ENCODE peak calls at places on chromosome 7, in nine cellular contexts. One of them, this sample, is unnamed.

GRCh38 chr7:30549933-30550493 is 44.7 kb upstream of the GARS1 start:
- DNase-seq in ACHN: no peak
- DNase-seq in activated T-cell treated with anti-CD3 and anti-CD28 coated beads for 48 hours: no peak
- DNase-seq in activated T-helper 1 cell treated with anti-CD3 and anti-CD28 coated beads, Interleukin-12 subunit alpha, Interleukin-12 subunit beta, Interleukin-2, Interleukin-4 antibody, amounts not matched to agents 30 ng/mL and 10 ng/mL and 1 ng/mL, durations not matched to agents 14 hours and 24 hours and 36 hours: no peak
- DNase-seq in fibroblast of lung: peak
- DNase-seq in cerebellar cortex: no peak
- DNase-seq in neural crest cell: no peak
- DNase-seq in effector memory CD8-positive, alpha-beta T cell: no peak
- DNase-seq in KG1: no peak
- DNase-seq in this sample: no peak

GRCh38 chr7:125563964-125564529 is 634.4 kb upstream of the POT1 start:
- DNase-seq in ACHN: no peak
- DNase-seq in activated T-cell treated with anti-CD3 and anti-CD28 coated beads for 48 hours: no peak
- DNase-seq in activated T-helper 1 cell treated with anti-CD3 and anti-CD28 coated beads, Interleukin-12 subunit alpha, Interleukin-12 subunit beta, Interleukin-2, Interleukin-4 antibody, amounts not matched to agents 30 ng/mL and 10 ng/mL and 1 ng/mL, durations not matched to agents 14 hours and 24 hours and 36 hours: no peak
- DNase-seq in fibroblast of lung: no peak
- DNase-seq in cerebellar cortex: no peak
- DNase-seq in neural crest cell: no peak
- DNase-seq in effector memory CD8-positive, alpha-beta T cell: no peak
- DNase-seq in KG1: no peak
- DNase-seq in this sample: peak

GRCh38 chr7:17043012-17043877 is 161.5 kb upstream of the AGR3 start:
- DNase-seq in ACHN: no peak
- DNase-seq in activated T-cell treated with anti-CD3 and anti-CD28 coated beads for 48 hours: no peak
- DNase-seq in activated T-helper 1 cell treated with anti-CD3 and anti-CD28 coated beads, Interleukin-12 subunit alpha, Interleukin-12 subunit beta, Interleukin-2, Interleukin-4 antibody, amounts not matched to agents 30 ng/mL and 10 ng/mL and 1 ng/mL, durations not matched to agents 14 hours and 24 hours and 36 hours: no peak
- DNase-seq in fibroblast of lung: peak
- DNase-seq in cerebellar cortex: no peak
- DNase-seq in neural crest cell: no peak
- DNase-seq in effector memory CD8-positive, alpha-beta T cell: no peak
- DNase-seq in KG1: no peak
- DNase-seq in this sample: no peak

GRCh38 chr7:148330124-148330818 is 260.3 kb upstream of the C7orf33 start:
- DNase-seq in ACHN: no peak
- DNase-seq in activated T-cell treated with anti-CD3 and anti-CD28 coated beads for 48 hours: no peak
- DNase-seq in activated T-helper 1 cell treated with anti-CD3 and anti-CD28 coated beads, Interleukin-12 subunit alpha, Interleukin-12 subunit beta, Interleukin-2, Interleukin-4 antibody, amounts not matched to agents 30 ng/mL and 10 ng/mL and 1 ng/mL, durations not matched to agents 14 hours and 24 hours and 36 hours: no peak
- DNase-seq in fibroblast of lung: no peak
- DNase-seq in cerebellar cortex: no peak
- DNase-seq in neural crest cell: no peak
- DNase-seq in effector memory CD8-positive, alpha-beta T cell: no peak
- DNase-seq in KG1: no peak
- DNase-seq in this sample: no peak

GRCh38 chr7:135964254-135964653 is 12.9 kb downstream of the MTPN start:
- DNase-seq in ACHN: no peak
- DNase-seq in activated T-cell treated with anti-CD3 and anti-CD28 coated beads for 48 hours: no peak
- DNase-seq in activated T-helper 1 cell treated with anti-CD3 and anti-CD28 coated beads, Interleukin-12 subunit alpha, Interleukin-12 subunit beta, Interleukin-2, Interleukin-4 antibody, amounts not matched to agents 30 ng/mL and 10 ng/mL and 1 ng/mL, durations not matched to agents 14 hours and 24 hours and 36 hours: no peak
- DNase-seq in fibroblast of lung: peak
- DNase-seq in cerebellar cortex: no peak
- DNase-seq in neural crest cell: no peak
- DNase-seq in effector memory CD8-positive, alpha-beta T cell: no peak
- DNase-seq in KG1: no peak
- DNase-seq in this sample: no peak

GRCh38 chr7:139598642-139599041 is 75.2 kb downstream of the CLEC2L start:
- DNase-seq in ACHN: no peak
- DNase-seq in activated T-cell treated with anti-CD3 and anti-CD28 coated beads for 48 hours: no peak
- DNase-seq in activated T-helper 1 cell treated with anti-CD3 and anti-CD28 coated beads, Interleukin-12 subunit alpha, Interleukin-12 subunit beta, Interleukin-2, Interleukin-4 antibody, amounts not matched to agents 30 ng/mL and 10 ng/mL and 1 ng/mL, durations not matched to agents 14 hours and 24 hours and 36 hours: no peak
- DNase-seq in fibroblast of lung: peak
- DNase-seq in cerebellar cortex: no peak
- DNase-seq in neural crest cell: no peak
- DNase-seq in effector memory CD8-positive, alpha-beta T cell: no peak
- DNase-seq in KG1: no peak
- DNase-seq in this sample: no peak

GRCh38 chr7:4738711-4739527 is 36.5 kb upstream of the AP5Z1 start:
- DNase-seq in ACHN: peak
- DNase-seq in activated T-cell treated with anti-CD3 and anti-CD28 coated beads for 48 hours: no peak
- DNase-seq in activated T-helper 1 cell treated with anti-CD3 and anti-CD28 coated beads, Interleukin-12 subunit alpha, Interleukin-12 subunit beta, Interleukin-2, Interleukin-4 antibody, amounts not matched to agents 30 ng/mL and 10 ng/mL and 1 ng/mL, durations not matched to agents 14 hours and 24 hours and 36 hours: no peak
- DNase-seq in fibroblast of lung: peak
- DNase-seq in cerebellar cortex: no peak
- DNase-seq in neural crest cell: peak
- DNase-seq in effector memory CD8-positive, alpha-beta T cell: no peak
- DNase-seq in KG1: no peak
- DNase-seq in this sample: peak

GRCh38 chr7:129163875-129164544 is 19.5 kb downstream of the TSPAN33 start:
- DNase-seq in ACHN: peak
- DNase-seq in activated T-cell treated with anti-CD3 and anti-CD28 coated beads for 48 hours: no peak
- DNase-seq in activated T-helper 1 cell treated with anti-CD3 and anti-CD28 coated beads, Interleukin-12 subunit alpha, Interleukin-12 subunit beta, Interleukin-2, Interleukin-4 antibody, amounts not matched to agents 30 ng/mL and 10 ng/mL and 1 ng/mL, durations not matched to agents 14 hours and 24 hours and 36 hours: no peak
- DNase-seq in fibroblast of lung: peak
- DNase-seq in cerebellar cortex: peak
- DNase-seq in neural crest cell: no peak
- DNase-seq in effector memory CD8-positive, alpha-beta T cell: no peak
- DNase-seq in KG1: no peak
- DNase-seq in this sample: no peak

GRCh38 chr7:50321678-50322077 is 17.2 kb downstream of the IKZF1 start:
- DNase-seq in ACHN: no peak
- DNase-seq in activated T-cell treated with anti-CD3 and anti-CD28 coated beads for 48 hours: no peak
- DNase-seq in activated T-helper 1 cell treated with anti-CD3 and anti-CD28 coated beads, Interleukin-12 subunit alpha, Interleukin-12 subunit beta, Interleukin-2, Interleukin-4 antibody, amounts not matched to agents 30 ng/mL and 10 ng/mL and 1 ng/mL, durations not matched to agents 14 hours and 24 hours and 36 hours: no peak
- DNase-seq in fibroblast of lung: no peak
- DNase-seq in cerebellar cortex: no peak
- DNase-seq in neural crest cell: no peak
- DNase-seq in effector memory CD8-positive, alpha-beta T cell: peak
- DNase-seq in KG1: no peak
- DNase-seq in this sample: no peak

GRCh38 chr7:31553636-31554035 is 39.7 kb downstream of the ITPRID1 start:
- DNase-seq in ACHN: no peak
- DNase-seq in activated T-cell treated with anti-CD3 and anti-CD28 coated beads for 48 hours: no peak
- DNase-seq in activated T-helper 1 cell treated with anti-CD3 and anti-CD28 coated beads, Interleukin-12 subunit alpha, Interleukin-12 subunit beta, Interleukin-2, Interleukin-4 antibody, amounts not matched to agents 30 ng/mL and 10 ng/mL and 1 ng/mL, durations not matched to agents 14 hours and 24 hours and 36 hours: no peak
- DNase-seq in fibroblast of lung: no peak
- DNase-seq in cerebellar cortex: no peak
- DNase-seq in neural crest cell: no peak
- DNase-seq in effector memory CD8-positive, alpha-beta T cell: no peak
- DNase-seq in KG1: no peak
- DNase-seq in this sample: no peak

GRCh38 chr7:151440799-151441443 is 980 bp upstream of the CRYGN start:
- DNase-seq in ACHN: no peak
- DNase-seq in activated T-cell treated with anti-CD3 and anti-CD28 coated beads for 48 hours: no peak
- DNase-seq in activated T-helper 1 cell treated with anti-CD3 and anti-CD28 coated beads, Interleukin-12 subunit alpha, Interleukin-12 subunit beta, Interleukin-2, Interleukin-4 antibody, amounts not matched to agents 30 ng/mL and 10 ng/mL and 1 ng/mL, durations not matched to agents 14 hours and 24 hours and 36 hours: no peak
- DNase-seq in fibroblast of lung: no peak
- DNase-seq in cerebellar cortex: no peak
- DNase-seq in neural crest cell: no peak
- DNase-seq in effector memory CD8-positive, alpha-beta T cell: no peak
- DNase-seq in KG1: no peak
- DNase-seq in this sample: no peak

GRCh38 chr7:50646069-50646468 is 80.9 kb upstream of the DDC start:
- DNase-seq in ACHN: no peak
- DNase-seq in activated T-cell treated with anti-CD3 and anti-CD28 coated beads for 48 hours: no peak
- DNase-seq in activated T-helper 1 cell treated with anti-CD3 and anti-CD28 coated beads, Interleukin-12 subunit alpha, Interleukin-12 subunit beta, Interleukin-2, Interleukin-4 antibody, amounts not matched to agents 30 ng/mL and 10 ng/mL and 1 ng/mL, durations not matched to agents 14 hours and 24 hours and 36 hours: no peak
- DNase-seq in fibroblast of lung: no peak
- DNase-seq in cerebellar cortex: no peak
- DNase-seq in neural crest cell: no peak
- DNase-seq in effector memory CD8-positive, alpha-beta T cell: no peak
- DNase-seq in KG1: no peak
- DNase-seq in this sample: no peak

GRCh38 chr7:104946338-104946737 is 67.7 kb upstream of the KMT2E start:
- DNase-seq in ACHN: no peak
- DNase-seq in activated T-cell treated with anti-CD3 and anti-CD28 coated beads for 48 hours: no peak
- DNase-seq in activated T-helper 1 cell treated with anti-CD3 and anti-CD28 coated beads, Interleukin-12 subunit alpha, Interleukin-12 subunit beta, Interleukin-2, Interleukin-4 antibody, amounts not matched to agents 30 ng/mL and 10 ng/mL and 1 ng/mL, durations not matched to agents 14 hours and 24 hours and 36 hours: no peak
- DNase-seq in fibroblast of lung: no peak
- DNase-seq in cerebellar cortex: no peak
- DNase-seq in neural crest cell: no peak
- DNase-seq in effector memory CD8-positive, alpha-beta T cell: no peak
- DNase-seq in KG1: no peak
- DNase-seq in this sample: no peak

GRCh38 chr7:140350056-140350455 is 48.3 kb downstream of the SLC37A3 start:
- DNase-seq in ACHN: no peak
- DNase-seq in activated T-cell treated with anti-CD3 and anti-CD28 coated beads for 48 hours: no peak
- DNase-seq in activated T-helper 1 cell treated with anti-CD3 and anti-CD28 coated beads, Interleukin-12 subunit alpha, Interleukin-12 subunit beta, Interleukin-2, Interleukin-4 antibody, amounts not matched to agents 30 ng/mL and 10 ng/mL and 1 ng/mL, durations not matched to agents 14 hours and 24 hours and 36 hours: no peak
- DNase-seq in fibroblast of lung: no peak
- DNase-seq in cerebellar cortex: no peak
- DNase-seq in neural crest cell: no peak
- DNase-seq in effector memory CD8-positive, alpha-beta T cell: no peak
- DNase-seq in KG1: no peak
- DNase-seq in this sample: no peak

GRCh38 chr7:150978136-150978789 is at the start of gene KCNH2:
- DNase-seq in ACHN: peak
- DNase-seq in activated T-cell treated with anti-CD3 and anti-CD28 coated beads for 48 hours: no peak
- DNase-seq in activated T-helper 1 cell treated with anti-CD3 and anti-CD28 coated beads, Interleukin-12 subunit alpha, Interleukin-12 subunit beta, Interleukin-2, Interleukin-4 antibody, amounts not matched to agents 30 ng/mL and 10 ng/mL and 1 ng/mL, durations not matched to agents 14 hours and 24 hours and 36 hours: no peak
- DNase-seq in fibroblast of lung: no peak
- DNase-seq in cerebellar cortex: peak
- DNase-seq in neural crest cell: peak
- DNase-seq in effector memory CD8-positive, alpha-beta T cell: no peak
- DNase-seq in KG1: no peak
- DNase-seq in this sample: peak

GRCh38 chr7:22563621-22564241 is 63.7 kb upstream of the STEAP1B start:
- DNase-seq in ACHN: peak
- DNase-seq in activated T-cell treated with anti-CD3 and anti-CD28 coated beads for 48 hours: peak
- DNase-seq in activated T-helper 1 cell treated with anti-CD3 and anti-CD28 coated beads, Interleukin-12 subunit alpha, Interleukin-12 subunit beta, Interleukin-2, Interleukin-4 antibody, amounts not matched to agents 30 ng/mL and 10 ng/mL and 1 ng/mL, durations not matched to agents 14 hours and 24 hours and 36 hours: peak
- DNase-seq in fibroblast of lung: no peak
- DNase-seq in cerebellar cortex: no peak
- DNase-seq in neural crest cell: no peak
- DNase-seq in effector memory CD8-positive, alpha-beta T cell: no peak
- DNase-seq in KG1: no peak
- DNase-seq in this sample: no peak

GRCh38 chr7:48250441-48250951 is 79.2 kb downstream of the ABCA13 start:
- DNase-seq in ACHN: no peak
- DNase-seq in activated T-cell treated with anti-CD3 and anti-CD28 coated beads for 48 hours: no peak
- DNase-seq in activated T-helper 1 cell treated with anti-CD3 and anti-CD28 coated beads, Interleukin-12 subunit alpha, Interleukin-12 subunit beta, Interleukin-2, Interleukin-4 antibody, amounts not matched to agents 30 ng/mL and 10 ng/mL and 1 ng/mL, durations not matched to agents 14 hours and 24 hours and 36 hours: no peak
- DNase-seq in fibroblast of lung: peak
- DNase-seq in cerebellar cortex: no peak
- DNase-seq in neural crest cell: no peak
- DNase-seq in effector memory CD8-positive, alpha-beta T cell: no peak
- DNase-seq in KG1: no peak
- DNase-seq in this sample: no peak

GRCh38 chr7:18978108-18978495 is 139.3 kb downstream of the TWIST1 start:
- DNase-seq in ACHN: peak
- DNase-seq in activated T-cell treated with anti-CD3 and anti-CD28 coated beads for 48 hours: no peak
- DNase-seq in activated T-helper 1 cell treated with anti-CD3 and anti-CD28 coated beads, Interleukin-12 subunit alpha, Interleukin-12 subunit beta, Interleukin-2, Interleukin-4 antibody, amounts not matched to agents 30 ng/mL and 10 ng/mL and 1 ng/mL, durations not matched to agents 14 hours and 24 hours and 36 hours: no peak
- DNase-seq in fibroblast of lung: peak
- DNase-seq in cerebellar cortex: no peak
- DNase-seq in neural crest cell: no peak
- DNase-seq in effector memory CD8-positive, alpha-beta T cell: no peak
- DNase-seq in KG1: no peak
- DNase-seq in this sample: no peak

GRCh38 chr7:87287738-87288341 is 57.6 kb upstream of the CROT start:
- DNase-seq in ACHN: no peak
- DNase-seq in activated T-cell treated with anti-CD3 and anti-CD28 coated beads for 48 hours: no peak
- DNase-seq in activated T-helper 1 cell treated with anti-CD3 and anti-CD28 coated beads, Interleukin-12 subunit alpha, Interleukin-12 subunit beta, Interleukin-2, Interleukin-4 antibody, amounts not matched to agents 30 ng/mL and 10 ng/mL and 1 ng/mL, durations not matched to agents 14 hours and 24 hours and 36 hours: no peak
- DNase-seq in fibroblast of lung: no peak
- DNase-seq in cerebellar cortex: no peak
- DNase-seq in neural crest cell: no peak
- DNase-seq in effector memory CD8-positive, alpha-beta T cell: no peak
- DNase-seq in KG1: no peak
- DNase-seq in this sample: no peak